ENCODE peak calls at places on chromosomes 12 and 14, in five cellular contexts. Y is K562, I is HepG2, T is GM12878, V is SK-N-SH. M is an unnamed sample.

GRCh38 chr12:96687719-96688118 is 198.3 kb downstream of the CFAP54 start:
- DNase-seq in Y (no peak), I (no peak), T (no peak), V (no peak), M (no peak)

GRCh38 chr14:104933721-104934379 is 9.2 kb downstream of the PLD4 start:
- DNase-seq in Y (no peak), I (no peak), T (no peak), V (peak), M (no peak)

GRCh38 chr14:91867316-91867988 is at the start of gene TC2N:
- DNase-seq in Y (no peak), I (no peak), T (no peak), V (no peak), M (no peak)

GRCh38 chr12:75720807-75721206 is 209.4 kb upstream of the KRR1 start:
- DNase-seq in Y (no peak), I (no peak), T (no peak), V (peak), M (peak)

GRCh38 chr14:95432152-95433093 is 84.0 kb downstream of the SYNE3 start:
- DNase-seq in Y (peak), I (peak), T (no peak), V (peak), M (peak)

GRCh38 chr12:66438601-66439000 is 136.3 kb downstream of the HELB start:
- DNase-seq in Y (no peak), I (no peak), T (no peak), V (no peak), M (no peak)

GRCh38 chr12:24902521-24903304 is 46.2 kb downstream of the BCAT1 start:
- DNase-seq in Y (no peak), I (no peak), T (no peak), V (no peak), M (no peak)

GRCh38 chr12:97612075-97612474 is 149.5 kb downstream of the RMST start:
- DNase-seq in Y (no peak), I (no peak), T (no peak), V (no peak), M (no peak)

GRCh38 chr12:58678753-58679152 is 241.6 kb downstream of the LRIG3 start:
- DNase-seq in Y (no peak), I (no peak), T (no peak), V (no peak), M (no peak)

GRCh38 chr14:51776102-51776894 is 84.1 kb upstream of the GNG2 start:
- DNase-seq in Y (peak), I (peak), T (no peak), V (peak), M (peak)

GRCh38 chr12:108495054-108495453 is 20.0 kb upstream of the FICD start:
- DNase-seq in Y (peak), I (peak), T (no peak), V (peak), M (peak)

DNA sequence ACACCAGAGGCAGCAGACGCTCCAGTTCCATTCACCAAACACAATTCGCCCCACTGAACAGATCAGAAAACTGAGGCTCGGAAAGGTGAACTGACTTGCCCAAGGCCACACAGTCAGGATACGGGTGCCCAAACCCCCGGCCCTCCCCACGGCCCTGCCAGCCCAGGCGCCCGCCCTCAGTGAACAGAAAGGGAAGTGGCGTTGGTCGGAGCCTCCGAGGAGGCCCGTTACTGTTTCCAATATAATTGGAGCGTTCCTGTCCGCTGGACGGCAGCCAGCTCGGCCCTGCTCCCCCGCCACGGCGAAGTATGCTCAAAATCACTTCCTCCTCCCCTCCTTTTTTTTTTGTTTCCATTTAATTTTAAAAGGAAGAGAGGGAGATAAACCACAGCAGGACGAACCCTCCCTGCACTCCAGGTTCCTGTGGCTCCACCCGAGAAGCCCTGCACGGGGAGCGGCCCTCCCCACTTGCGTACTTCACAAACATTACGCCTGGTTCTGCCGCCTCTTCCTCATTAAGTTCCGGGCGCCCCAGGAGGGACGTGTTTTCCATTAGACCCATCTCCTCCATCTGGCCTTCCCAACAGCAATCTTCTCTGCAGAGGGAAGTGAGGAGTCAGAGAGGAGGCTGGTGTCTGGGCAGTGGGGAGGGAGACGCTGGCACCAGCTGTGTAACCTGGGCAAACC is 61.1 kb downstream of the NCOR2 start:
- DNase-seq in Y (peak), I (no peak), T (no peak), V (peak), M (no peak)
- TF ChIP-seq FOXM1 in Y (no peak), I (no peak), T (no peak), V (no peak), M (no peak)

GRCh38 chr12:92185052-92185451 is 39.4 kb upstream of the BTG1 start:
- DNase-seq in Y (no peak), I (no peak), T (peak), V (no peak), M (no peak)
- TF ChIP-seq FOXM1 in Y (no peak), I (no peak), T (peak), V (no peak), M (no peak)

GRCh38 chr12:38772427-38772826 is 133.0 kb downstream of the CPNE8 start:
- DNase-seq in Y (no peak), I (no peak), T (no peak), V (no peak), M (no peak)
- TF ChIP-seq FOXM1 in Y (no peak), I (no peak), T (no peak), V (no peak), M (no peak)

DNA sequence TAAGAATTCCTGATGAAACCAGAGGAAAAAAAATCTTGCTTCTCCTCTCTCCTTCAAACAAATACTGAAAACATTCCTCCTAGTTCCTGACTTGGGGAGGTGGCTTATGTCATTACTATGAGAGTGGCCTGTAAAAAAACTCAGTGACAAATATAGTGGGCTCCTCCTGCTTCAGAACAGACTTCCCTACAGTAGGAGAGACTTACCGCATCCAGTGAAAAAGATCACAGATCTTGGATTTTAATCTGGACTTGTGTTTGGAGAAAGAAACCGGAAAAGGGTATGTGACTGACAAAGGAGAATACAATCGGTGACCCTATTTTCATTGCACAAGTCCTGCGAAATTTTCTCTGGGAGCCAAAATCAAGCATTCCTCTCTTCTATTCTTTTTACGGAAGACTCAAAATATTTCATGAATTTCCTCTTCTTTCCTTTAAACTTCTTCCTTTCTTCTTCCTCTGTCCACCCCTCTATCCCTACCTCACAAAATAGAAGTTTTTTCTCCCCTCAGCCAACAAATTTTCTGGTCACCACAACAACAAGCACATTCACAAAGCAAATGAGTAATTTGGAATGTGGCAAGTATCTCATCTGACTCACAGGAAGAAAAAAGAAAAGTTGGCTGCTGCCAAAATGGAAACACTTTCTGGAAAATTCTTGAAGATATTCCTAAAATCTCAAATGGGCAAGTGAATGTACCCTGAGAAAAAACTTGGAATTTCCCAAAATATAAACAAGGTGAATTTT is 185.1 kb upstream of the CDKN3 start:
- DNase-seq in Y (no peak), I (no peak), T (no peak), V (no peak), M (no peak)
- TF ChIP-seq FOXM1 in Y (no peak), I (no peak), T (no peak), V (no peak), M (no peak)

GRCh38 chr12:46473634-46474201 is 101.1 kb upstream of the SLC38A2 start:
- DNase-seq in Y (peak), I (peak), T (peak), V (peak), M (no peak)
- TF ChIP-seq FOXM1 in Y (no peak), I (no peak), T (peak), V (peak), M (no peak)

GRCh38 chr14:34710744-34711143 is 3.6 kb downstream of the CFL2 start:
- DNase-seq in Y (no peak), I (no peak), T (no peak), V (no peak), M (no peak)

GRCh38 chr14:34710006-34710405 is 4.4 kb downstream of the CFL2 start:
- DNase-seq in Y (no peak), I (no peak), T (no peak), V (no peak), M (no peak)

GRCh38 chr14:34713122-34713680 is 1.2 kb downstream of the CFL2 start:
- DNase-seq in Y (no peak), I (no peak), T (no peak), V (no peak), M (no peak)

GRCh38 chr14:34711808-34712712 is 2.3 kb downstream of the CFL2 start:
- DNase-seq in Y (no peak), I (no peak), T (no peak), V (no peak), M (no peak)

GRCh38 chr14:34711169-34711568 is 3.2 kb downstream of the CFL2 start:
- DNase-seq in Y (no peak), I (no peak), T (peak), V (peak), M (no peak)
- TF ChIP-seq FOXM1 in Y (no peak), I (no peak), T (no peak), V (no peak), M (no peak)

M was measured in HEK293T.